ENCODE peak calls at places on chromosomes 7 and 10, in four cellular contexts. L, A, K and J are unnamed samples.

GRCh38 chr10:72800000-72800740 is 93.4 kb upstream of the OIT3 start:
- DNase-seq in L (peak; percentile 54), A (no peak), K (no peak), J (no peak)

GRCh38 chr10:88428442-88428841 is 154.7 kb downstream of the RNLS start:
- DNase-seq in L (no peak), A (no peak), K (no peak), J (no peak)

GRCh38 chr10:117217196-117217761 is 20.0 kb downstream of the KCNK18 start:
- DNase-seq in L (peak; percentile 5), A (no peak), K (no peak), J (peak; percentile 22)

GRCh38 chr10:77943086-77943901 is 16.7 kb upstream of the DLG5 start:
- DNase-seq in L (peak; percentile 99), A (no peak), K (no peak), J (no peak)

GRCh38 chr7:116951366-116952292 is 1.7 kb upstream of the ST7 start:
- DNase-seq in L (no peak), A (no peak), K (no peak), J (no peak)

GRCh38 chr10:46541017-46541661 is 15.3 kb downstream of the GPRIN2 start:
- DNase-seq in L (no peak), A (peak; percentile 30), K (no peak), J (peak; percentile 80)

GRCh38 chr7:24214670-24215069 is 69.3 kb upstream of the NPY start:
- DNase-seq in L (no peak), A (no peak), K (no peak), J (no peak)

GRCh38 chr10:33413093-33413442 is 78.6 kb upstream of the NRP1 start:
- DNase-seq in L (peak; percentile 57), A (no peak), K (no peak), J (no peak)

GRCh38 chr7:99740573-99741437 is 5.8 kb upstream of the CYP3A7 start:
- DNase-seq in L (no peak), A (no peak), K (no peak), J (no peak)

GRCh38 chr7:96800122-96800521 is 90.5 kb upstream of the SEM1 start:
- DNase-seq in L (no peak), A (no peak), K (no peak), J (no peak)

DNA sequence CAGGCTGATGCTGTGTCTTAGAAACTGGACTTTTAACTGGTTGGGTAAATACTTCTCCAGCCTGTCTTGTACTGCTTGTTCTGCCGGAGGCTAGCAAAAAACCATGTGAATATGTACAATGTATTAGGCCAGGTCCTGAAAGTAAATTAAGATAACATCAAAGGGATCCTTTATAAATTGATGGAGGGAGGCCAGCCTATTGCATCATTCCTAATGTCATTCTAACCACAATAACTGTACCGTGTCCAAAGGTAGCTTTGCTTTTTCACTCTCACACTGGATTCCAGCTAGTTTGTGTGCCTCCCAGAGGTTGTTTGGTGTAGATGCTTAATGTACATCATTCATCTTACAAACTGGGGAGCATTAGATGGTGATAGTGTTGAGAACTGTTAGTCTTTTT is 91.2 kb upstream of the SEM1 start:
- DNase-seq in L (peak; percentile 66), A (no peak), K (no peak), J (no peak)
- TF ChIP-seq CTCF in L (peak; percentile 44), A (no peak), K (no peak), J (no peak)

DNA sequence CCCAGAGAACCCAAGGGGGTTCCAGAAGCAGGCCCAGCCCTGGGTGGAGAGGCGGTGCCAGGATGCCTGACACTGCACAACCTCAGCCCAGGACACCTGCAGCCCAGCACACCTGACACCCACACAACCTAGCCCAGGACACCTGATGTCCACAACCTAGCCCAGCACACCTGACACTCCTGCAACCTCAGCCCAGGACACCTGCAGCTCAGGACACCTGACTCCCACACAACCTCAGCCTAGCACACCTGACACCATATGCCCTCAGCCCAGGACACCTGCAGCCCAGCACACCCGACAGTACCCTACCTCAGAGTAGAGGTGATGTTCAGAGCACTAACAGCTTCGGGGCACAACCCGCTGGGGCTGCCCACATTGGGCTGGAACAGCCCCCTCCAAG is 87.3 kb downstream of the PAXIP1 start:
- DNase-seq in L (no peak), A (no peak), K (no peak), J (no peak)
- H3K4me3 ChIP-seq in L (no peak overlapping the region), A (no peak overlapping the region), K (no peak overlapping the region), J (no peak overlapping the region)

GRCh38 chr7:25754333-25754732 is 397.7 kb upstream of the NFE2L3 start:
- DNase-seq in L (no peak), A (no peak), K (no peak), J (no peak)

GRCh38 chr7:25752169-25752568 is 399.8 kb upstream of the NFE2L3 start:
- DNase-seq in L (no peak), A (no peak), K (no peak), J (no peak)

GRCh38 chr7:25752967-25753791 is 398.8 kb upstream of the NFE2L3 start:
- DNase-seq in L (peak; percentile 2), A (no peak), K (no peak), J (no peak)

GRCh38 chr7:25754751-25755150 is 397.2 kb upstream of the NFE2L3 start:
- DNase-seq in L (no peak), A (no peak), K (no peak), J (no peak)

DNA sequence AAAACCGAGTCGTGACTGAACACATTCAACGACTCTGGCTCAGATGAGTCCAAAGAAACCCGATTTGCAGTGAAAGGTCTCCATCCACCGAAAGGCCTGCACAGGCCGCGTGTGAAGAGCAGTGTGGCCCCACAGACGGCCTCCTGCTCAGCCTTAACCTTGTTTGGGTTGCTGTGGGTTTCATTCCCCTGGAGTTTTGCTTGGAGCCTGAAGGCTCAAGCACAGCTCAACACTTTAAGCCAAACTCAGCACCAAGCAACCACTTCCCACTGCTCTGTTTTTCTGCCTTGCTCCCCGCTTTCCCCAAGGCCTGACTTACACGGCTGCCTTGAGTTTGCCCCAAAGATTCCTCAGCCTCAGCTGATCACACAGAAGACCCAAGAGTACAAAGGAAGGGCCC is 398.2 kb upstream of the NFE2L3 start:
- DNase-seq in L (no peak), A (no peak), K (no peak), J (no peak)
- H3K27ac ChIP-seq in L (no peak overlapping the region), A (peak overlapping the region; percentile 48), K (no peak overlapping the region), J (no peak overlapping the region)

DNA sequence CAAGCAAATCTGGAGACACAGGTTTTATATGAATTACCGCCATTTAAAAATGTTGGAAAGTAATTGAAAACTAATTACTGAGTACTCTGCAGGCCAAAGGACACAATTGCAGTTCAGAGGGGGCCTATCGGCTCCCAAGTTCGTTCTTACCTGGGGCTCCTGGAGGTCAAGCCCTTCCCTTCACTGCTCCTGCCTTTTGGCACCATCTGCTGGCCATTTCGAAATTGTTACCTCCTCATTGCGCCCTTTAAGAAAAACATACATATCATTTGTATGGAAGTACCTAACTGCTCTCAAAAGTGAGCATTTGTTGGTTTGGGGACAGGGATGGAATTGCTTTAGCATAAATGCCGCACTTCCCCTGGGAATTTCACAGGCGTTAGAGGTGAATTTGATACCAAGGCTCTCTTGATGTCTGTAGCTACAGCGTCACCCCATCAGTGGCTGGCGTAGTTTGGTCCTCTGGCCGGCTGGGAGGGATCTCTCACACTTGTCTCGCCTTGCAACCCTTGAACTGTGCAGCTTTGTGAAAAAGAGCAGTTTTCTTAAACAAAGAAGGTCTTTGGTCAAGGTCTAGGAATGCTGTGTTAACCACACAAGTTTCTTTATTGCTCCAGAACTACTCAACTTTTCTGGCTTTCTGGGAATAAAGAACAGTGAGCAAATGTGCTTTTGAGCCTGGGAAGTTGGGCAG is 219.9 kb downstream of the ARHGAP21 start:
- DNase-seq in L (peak; percentile 69), A (no peak), K (no peak), J (no peak)
- TF ChIP-seq CTCF in L (peak; percentile 85), A (peak; percentile 48), K (peak; percentile 76), J (peak; percentile 33)

GRCh38 chr10:6139470-6139869 is 50.6 kb downstream of the RBM17 start:
- DNase-seq in L (no peak), A (no peak), K (no peak), J (no peak)

GRCh38 chr10:6138456-6138855 is 49.6 kb downstream of the RBM17 start:
- DNase-seq in L (no peak), A (no peak), K (no peak), J (no peak)

GRCh38 chr10:6141296-6142151 is 52.7 kb downstream of the RBM17 start:
- DNase-seq in L (peak; percentile 54), A (no peak), K (peak; percentile 48), J (peak; percentile 40)

GRCh38 chr10:6140965-6141295 is 52.1 kb downstream of the RBM17 start:
- DNase-seq in L (no peak), A (no peak), K (no peak), J (no peak)

GRCh38 chr10:6140141-6140841 is 51.5 kb downstream of the RBM17 start:
- DNase-seq in L (no peak), A (no peak), K (peak; percentile 71), J (no peak)
- H3K4me3 ChIP-seq in L (no peak overlapping the region), A (no peak overlapping the region), K (peak overlapping the region; percentile 33), J (no peak overlapping the region)

GRCh38 chr7:79459381-79459780 is 5.9 kb upstream of the MAGI2 start:
- DNase-seq in L (peak; percentile 14), A (no peak), K (no peak), J (no peak)

GRCh38 chr7:79462334-79462733 is 8.9 kb upstream of the MAGI2 start:
- DNase-seq in L (peak; percentile 64), A (no peak), K (no peak), J (no peak)

GRCh38 chr7:79461660-79462059 is 8.2 kb upstream of the MAGI2 start:
- DNase-seq in L (peak; percentile 86), A (no peak), K (no peak), J (no peak)

GRCh38 chr7:79455173-79455790 is 1.8 kb upstream of the MAGI2 start:
- DNase-seq in L (no peak), A (no peak), K (no peak), J (no peak)

DNA sequence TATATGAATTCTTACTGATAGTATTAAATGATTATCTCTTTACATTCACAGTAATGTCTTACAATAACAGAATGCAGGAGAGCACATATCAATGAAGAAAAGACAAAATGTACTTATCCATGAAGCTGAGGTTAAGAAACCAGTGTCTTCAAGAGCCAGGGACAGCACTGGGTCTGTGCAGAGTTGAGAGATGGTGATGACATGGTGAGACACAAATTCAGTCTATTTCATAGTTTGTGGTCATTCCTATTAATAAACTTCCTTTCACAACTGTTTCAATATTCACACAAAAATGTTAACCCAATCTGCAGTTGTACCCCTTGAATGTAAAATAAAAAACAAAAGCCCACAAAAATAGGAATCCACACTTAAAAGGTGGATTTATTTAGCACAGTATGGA is 5.3 kb upstream of the MAGI2 start:
- DNase-seq in L (no peak), A (no peak), K (no peak), J (no peak)
- H3K27ac ChIP-seq in L (no peak overlapping the region), A (no peak overlapping the region), K (no peak overlapping the region), J (no peak overlapping the region)